ENCODE peak calls at places on chromosomes 13 and 19, in six cellular contexts. S, E, T, Q, C and B are unnamed samples.

GRCh38 chr19:35027851-35028599 is 2.2 kb upstream of the SCN1B start:
- DNase-seq in C (no peak), E (no peak), T (no peak), S (no peak), Q (no peak), B (no peak)

GRCh38 chr13:35988648-35989081 is 142.5 kb downstream of the DCLK1 start:
- DNase-seq in C (no peak), Q (no peak), T (no peak), E (no peak), S (no peak), B (no peak)

GRCh38 chr13:38897521-38897920 is 93.1 kb downstream of the STOML3 start:
- DNase-seq in S (no peak), E (no peak), T (no peak), Q (no peak), C (no peak), B (no peak)

GRCh38 chr13:40666905-40667621 is 622 bp upstream of the FOXO1 start:
- DNase-seq in T (peak; percentile 19), C (peak; percentile 50), S (peak; percentile 77), E (peak; percentile 48), Q (peak; percentile 46), B (peak; percentile 95)

GRCh38 chr19:55161571-55162322 is 4.2 kb upstream of the TNNI3 start:
- DNase-seq in T (no peak), S (no peak), C (no peak), E (no peak), Q (no peak), B (no peak)

GRCh38 chr19:13731147-13731964 is 33.0 kb upstream of the MRI1 start:
- DNase-seq in Q (peak; percentile 98), E (peak; percentile 96), T (peak; percentile 86), C (peak; percentile 97), S (peak; percentile 97), B (peak; percentile 96)

GRCh38 chr13:95677564-95678386 is 836 bp downstream of the DNAJC3 start:
- DNase-seq in T (peak; percentile 6), S (no peak), E (no peak), Q (peak; percentile 63), C (peak; percentile 18), B (no peak)

GRCh38 chr19:1780272-1780957 is 27.1 kb downstream of the ONECUT3 start:
- DNase-seq in Q (no peak), C (peak; percentile 55), T (no peak), E (no peak), S (no peak), B (no peak)

GRCh38 chr13:47237571-47237970 is 340.7 kb upstream of the HTR2A start:
- DNase-seq in E (no peak), T (no peak), C (no peak), S (no peak), Q (no peak), B (no peak)

GRCh38 chr13:33033361-33033812 is 17.2 kb downstream of the KL start:
- DNase-seq in E (no peak), C (no peak), Q (no peak), S (no peak), T (no peak), B (no peak)

GRCh38 chr19:29798783-29799182 is 13.0 kb upstream of the CCNE1 start:
- DNase-seq in T (no peak), S (no peak), Q (no peak), E (no peak), C (no peak), B (no peak)

GRCh38 chr19:43624933-43625332 is 5.5 kb upstream of the ZNF428 start:
- DNase-seq in C (peak; percentile 97), E (peak; percentile 70), Q (peak; percentile 82), S (peak; percentile 65), T (no peak), B (no peak)

GRCh38 chr19:9078651-9079050 is 8.2 kb upstream of the OR1M1 start:
- DNase-seq in T (no peak), Q (no peak), S (no peak), E (no peak), C (no peak), B (no peak)

GRCh38 chr19:51257471-51257870 is 6.6 kb downstream of the SIGLECL1 start:
- DNase-seq in E (no peak), C (no peak), Q (no peak), S (no peak), T (no peak), B (no peak)

GRCh38 chr13:82758056-82758455 is 1124.2 kb downstream of the SLITRK1 start:
- DNase-seq in Q (no peak), E (no peak), C (peak; percentile 0), S (no peak), T (no peak), B (no peak)

GRCh38 chr13:48318714-48319457 is 15.3 kb downstream of the RB1 start:
- DNase-seq in Q (no peak), T (no peak), S (peak; percentile 47), E (no peak), C (no peak), B (no peak)

GRCh38 chr13:51758691-51759090 is 45.3 kb downstream of the DHRS12 start:
- DNase-seq in C (no peak), T (no peak), S (no peak), E (no peak), Q (no peak), B (no peak)

GRCh38 chr13:51761638-51762350 is 42.2 kb downstream of the DHRS12 start:
- DNase-seq in S (no peak), T (no peak), E (no peak), Q (no peak), C (no peak), B (no peak)

GRCh38 chr13:51759240-51759639 is 44.7 kb downstream of the DHRS12 start:
- DNase-seq in E (no peak), Q (no peak), S (no peak), T (no peak), C (no peak), B (no peak)

GRCh38 chr13:51763486-51763885 is 40.5 kb downstream of the DHRS12 start:
- DNase-seq in T (no peak), C (no peak), E (no peak), Q (no peak), S (no peak), B (peak; percentile 7)

GRCh38 chr13:51760592-51760991 is 43.4 kb downstream of the DHRS12 start:
- DNase-seq in Q (no peak), S (peak; percentile 61), T (no peak), E (no peak), C (no peak), B (no peak)
- H3K4me3 ChIP-seq in Q (no peak overlapping the region), S (no peak overlapping the region), T (no peak overlapping the region), E (no peak overlapping the region), C (no peak overlapping the region), B (no peak overlapping the region)

DNA sequence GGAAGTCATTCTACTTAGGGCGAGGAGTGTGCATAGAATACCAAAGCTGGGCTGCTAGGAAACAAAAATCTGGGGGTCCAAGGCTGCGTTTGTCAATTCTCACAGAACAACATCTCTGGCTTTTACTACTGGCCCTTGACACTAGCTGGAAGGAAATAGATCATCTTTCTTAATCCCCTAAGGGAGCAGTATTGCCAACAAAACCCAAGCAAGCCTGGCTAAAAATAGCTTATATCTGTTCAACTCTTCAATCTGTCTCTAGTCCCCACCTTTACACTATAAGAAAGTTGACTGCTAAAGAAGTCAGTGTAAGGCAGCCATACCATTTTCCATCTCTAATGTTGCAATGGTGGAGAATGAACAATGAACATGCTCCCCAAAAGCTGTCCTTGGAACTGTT is 107.8 kb upstream of the SPRY2 start:
- DNase-seq in C (no peak), Q (no peak), S (no peak), E (no peak), T (no peak), B (no peak)
- H3K4me1 ChIP-seq in C (no peaks in the 10 kb centered on the region), Q (no peaks in the 10 kb centered on the region), S (no peaks in the 10 kb centered on the region), E (no peaks in the 10 kb centered on the region), T (no peaks in the 10 kb centered on the region), B (no peaks in the 10 kb centered on the region)

GRCh38 chr19:18203863-18204393 is at the start of gene RAB3A:
- DNase-seq in S (peak; percentile 100), C (peak; percentile 100), E (peak; percentile 100), T (peak; percentile 92), Q (peak; percentile 100), B (peak; percentile 100)
- TF ChIP-seq EP300 in S (peak; percentile 85), C (no peak), E (peak; percentile 83), T (no peak), Q (peak; percentile 90), B (peak; percentile 92)

DNA sequence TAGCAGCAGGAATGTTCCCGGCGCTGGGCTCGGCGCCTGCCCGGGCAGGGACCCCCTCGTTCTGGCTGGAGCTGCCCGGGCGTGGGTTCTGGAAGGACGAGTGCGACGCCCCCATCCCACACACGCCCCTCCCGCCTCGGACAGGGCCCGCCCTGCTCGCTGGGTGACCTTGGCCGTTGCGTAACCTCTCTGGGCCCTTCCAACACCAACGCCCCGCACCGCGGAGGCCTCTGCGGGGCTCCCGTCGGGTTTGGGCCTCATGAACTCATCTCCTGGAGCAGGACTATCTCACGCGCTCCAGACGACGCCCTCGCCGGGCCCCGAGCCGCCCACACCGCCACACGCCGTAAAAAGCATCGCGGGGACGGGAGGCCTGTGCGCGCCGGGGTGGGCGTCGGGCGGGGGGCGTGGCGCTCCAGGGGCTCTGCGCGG is 10.4 kb downstream of the PALM start:
- DNase-seq in S (peak; percentile 95), Q (no peak), C (peak; percentile 47), E (no peak), T (no peak), B (no peak)
- H3K4me3 ChIP-seq in S (peak overlapping the region; percentile 2), Q (no peak overlapping the region), C (no peak overlapping the region), E (peak overlapping the region; percentile 31), T (no peak overlapping the region), B (peak overlapping the region; percentile 30)

GRCh38 chr13:24127116-24127631 is 33.3 kb upstream of the SPATA13 start:
- DNase-seq in T (no peak), C (no peak), E (peak; percentile 48), S (no peak), Q (peak; percentile 65), B (no peak)

GRCh38 chr13:24128112-24128511 is 32.4 kb upstream of the SPATA13 start:
- DNase-seq in E (no peak), S (no peak), T (no peak), C (no peak), Q (no peak), B (no peak)

GRCh38 chr13:24119593-24120508 is 40.7 kb upstream of the SPATA13 start:
- DNase-seq in S (peak; percentile 65), T (no peak), Q (no peak), C (no peak), E (no peak), B (no peak)

GRCh38 chr13:24124789-24125476 is 35.6 kb upstream of the SPATA13 start:
- DNase-seq in T (no peak), Q (no peak), S (no peak), C (no peak), E (no peak), B (no peak)

DNA sequence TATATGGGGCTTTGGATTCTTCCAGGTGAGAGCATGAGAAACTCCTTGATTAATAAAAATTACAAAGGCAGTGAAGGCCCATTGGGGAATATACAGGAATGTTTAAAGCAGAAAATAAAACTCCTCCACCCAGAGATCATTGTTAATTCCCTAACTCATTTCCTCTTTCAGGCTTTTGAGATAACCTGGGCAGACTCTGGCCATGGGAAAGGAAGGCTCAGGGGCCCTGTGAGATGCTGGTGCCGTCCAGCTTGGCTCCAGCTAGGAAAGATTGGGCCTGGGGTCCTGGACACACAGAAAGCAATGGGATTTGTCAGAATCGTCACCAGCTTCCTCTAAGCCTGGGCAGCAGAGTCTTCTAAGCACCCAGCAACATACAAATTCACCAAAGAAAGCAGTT is 36.8 kb upstream of the SPATA13 start:
- DNase-seq in E (no peak), T (no peak), S (no peak), Q (no peak), C (no peak), B (no peak)
- H3K4me1 ChIP-seq in E (peaks cover 5% of the 10 kb centered on the region), T (peaks cover 12% of the 10 kb centered on the region), S (peaks cover 7% of the 10 kb centered on the region), Q (peaks cover 11% of the 10 kb centered on the region), C (no peaks in the 10 kb centered on the region), B (peaks cover 11% of the 10 kb centered on the region)